ENCODE peak calls at places on chromosomes 4 and X, in four cellular contexts. U is glomerular endothelial cell, K is right atrium auricular region, V is T-helper 1 cell. M is an unnamed sample.

GRCh38 chr4:7624361-7624760 is 189.6 kb upstream of the PSAPL1 start:
- DNase-seq in U (no peak), K (no peak), V (no peak), M (no peak)

GRCh38 chr4:185540487-185541125 is 5.3 kb upstream of the PDLIM3 start:
- DNase-seq in U (no peak), K (no peak), V (no peak), M (no peak)

GRCh38 chrX:112235547-112235946 is 153.0 kb upstream of the TRPC5 start:
- DNase-seq in U (no peak), K (no peak), V (no peak), M (no peak)

GRCh38 chr4:164501074-164501473 is 252.9 kb upstream of the SMIM31 start:
- DNase-seq in U (no peak), K (no peak), V (no peak), M (no peak)

GRCh38 chrX:67700607-67701006 is 156.8 kb downstream of the AR start:
- DNase-seq in U (no peak), K (no peak), V (no peak), M (no peak)

GRCh38 chr4:124514588-124514987 is 197.9 kb downstream of the ANKRD50 start:
- DNase-seq in U (no peak), K (no peak), V (no peak), M (no peak)

GRCh38 chr4:97367878-97368277 is 775.4 kb downstream of the STPG2 start:
- DNase-seq in U (no peak), K (no peak), V (no peak), M (no peak)

GRCh38 chr4:152515678-152516077 is 20.2 kb downstream of the FBXW7 start:
- DNase-seq in U (no peak), K (no peak), V (no peak), M (no peak)

GRCh38 chrX:124501566-124501965 is 155.2 kb downstream of the SH2D1A start:
- DNase-seq in U (no peak), K (no peak), V (no peak), M (no peak)

GRCh38 chr4:167100120-167100519 is 134.2 kb downstream of the SPOCK3 start:
- DNase-seq in U (peak), K (no peak), V (no peak), M (no peak)

GRCh38 chr4:152045781-152046571 is 285.2 kb upstream of the GATB start:
- DNase-seq in U (no peak), K (no peak), V (no peak), M (no peak)

GRCh38 chr4:4396628-4397440 is 9.9 kb downstream of the NSG1 start:
- DNase-seq in U (no peak), K (no peak), V (no peak), M (no peak)

GRCh38 chr4:7415927-7416686 is 18.6 kb downstream of the PSAPL1 start:
- DNase-seq in U (no peak), K (no peak), V (no peak), M (no peak)

GRCh38 chr4:110193822-110194761 is 4.3 kb downstream of the ELOVL6 start:
- DNase-seq in U (peak), K (peak), V (peak), M (peak)

GRCh38 chrX:48573690-48574269 is 504 bp upstream of the RBM3 start:
- DNase-seq in U (peak), K (peak), V (no peak), M (peak)

GRCh38 chr4:76658231-76659102 is 223.4 kb downstream of the SHROOM3 start:
- DNase-seq in U (no peak), K (no peak), V (no peak), M (no peak)

GRCh38 chr4:18859468-18859867 is 837.9 kb upstream of the LCORL start:
- DNase-seq in U (no peak), K (no peak), V (no peak), M (no peak)

GRCh38 chrX:13078739-13079444 is 34.5 kb upstream of the FAM9C start:
- DNase-seq in U (no peak), K (peak), V (no peak), M (no peak)

GRCh38 chr4:188620608-188621007 is 481.4 kb downstream of the TRIML1 start:
- DNase-seq in U (no peak), K (no peak), V (no peak), M (no peak)

GRCh38 chr4:140359571-140360427 is 13.6 kb upstream of the SCOC start:
- DNase-seq in U (peak), K (peak), V (peak), M (peak)

GRCh38 chr4:21625447-21625846 is 323.1 kb downstream of the KCNIP4 start:
- DNase-seq in U (no peak), K (no peak), V (no peak), M (no peak)

GRCh38 chrX:102712967-102713677 is 874 bp downstream of the GPRASP2 start:
- DNase-seq in U (no peak), K (peak), V (no peak), M (no peak)

GRCh38 chr4:76665139-76665538 is 230.1 kb downstream of the SHROOM3 start:
- DNase-seq in U (no peak), K (no peak), V (no peak), M (no peak)

GRCh38 chr4:173420324-173420752 is 21.4 kb upstream of the SCRG1 start:
- DNase-seq in U (no peak), K (no peak), V (no peak), M (no peak)

GRCh38 chrX:42752730-42753129 is 25.2 kb downstream of the PPP1R2C start:
- DNase-seq in U (no peak), K (no peak), V (no peak), M (no peak)

GRCh38 chr4:154073107-154073817 is 284.4 kb upstream of the SFRP2 start:
- DNase-seq in U (no peak), K (no peak), V (no peak), M (no peak)

GRCh38 chrX:28847423-28847822 is 260.2 kb downstream of the IL1RAPL1 start:
- DNase-seq in U (no peak), K (no peak), V (no peak), M (no peak)

GRCh38 chr4:6109842-6110560 is 90.3 kb downstream of the JAKMIP1 start:
- DNase-seq in U (no peak), K (no peak), V (no peak), M (no peak)

GRCh38 chr4:57369446-57369845 is 259.3 kb upstream of the IGFBP7 start:
- DNase-seq in U (no peak), K (no peak), V (no peak), M (no peak)

GRCh38 chr4:7518871-7519637 is 84.3 kb upstream of the PSAPL1 start:
- DNase-seq in U (no peak), K (no peak), V (no peak), M (no peak)

GRCh38 chr4:166363198-166363597 is 490.2 kb downstream of the TLL1 start:
- DNase-seq in U (no peak), K (no peak), V (no peak), M (no peak)

GRCh38 chrX:132077912-132078311 is 49.9 kb downstream of the FRMD7 start:
- DNase-seq in U (no peak), K (no peak), V (no peak), M (no peak)

GRCh38 chrX:53950130-53950733 is 94.0 kb downstream of the PHF8 start:
- DNase-seq in U (no peak), K (no peak), V (no peak), M (no peak)

GRCh38 chr4:149980125-149980682 is 98.0 kb upstream of the DCLK2 start:
- DNase-seq in U (no peak), K (no peak), V (no peak), M (no peak)

GRCh38 chr4:16573181-16573580 is 325.3 kb downstream of the LDB2 start:
- DNase-seq in U (no peak), K (no peak), V (no peak), M (no peak)

GRCh38 chr4:85399270-85399669 is 75.7 kb upstream of the ARHGAP24 start:
- DNase-seq in U (no peak), K (no peak), V (no peak), M (no peak)

M was measured in CD8-positive, alpha-beta memory T cell.